ENCODE peak calls at places on chromosome 19, in five cellular contexts. H is amniotic stem cell, N is T-helper 2 cell, J is DMS153, Q is cardiac muscle cell. K is an unnamed sample.

GRCh38 chr19:6556480-6556879 is 25.7 kb downstream of the TNFSF9 start:
- DNase-seq in H (no peak), N (no peak), J (no peak), Q (no peak), K (no peak)

GRCh38 chr19:47155141-47155540 is 24.5 kb downstream of the SAE1 start:
- DNase-seq in H (no peak), N (no peak), J (no peak), Q (no peak), K (no peak)

GRCh38 chr19:480016-480855 is 16.1 kb upstream of the MADCAM1 start:
- DNase-seq in H (no peak), N (no peak), J (no peak), Q (peak; percentile 84), K (peak; percentile 90)

GRCh38 chr19:16258440-16258903 is 60.8 kb downstream of the AP1M1 start:
- DNase-seq in H (no peak), N (no peak), J (no peak), Q (no peak), K (peak; percentile 54)

GRCh38 chr19:54262066-54262465 is 5.0 kb upstream of the LILRB5 start:
- DNase-seq in H (no peak), N (no peak), J (no peak), Q (no peak), K (no peak)

GRCh38 chr19:40596608-40597328 is 4.4 kb upstream of the LTBP4 start:
- DNase-seq in H (no peak), N (no peak), J (no peak), Q (peak; percentile 84), K (peak; percentile 69)

GRCh38 chr19:4909897-4910593 is 744 bp downstream of the UHRF1 start:
- DNase-seq in H (peak; percentile 91), N (peak; percentile 91), J (peak; percentile 85), Q (peak; percentile 96), K (peak; percentile 97)

GRCh38 chr19:38975861-38976271 is 324 bp upstream of the FBXO17 start:
- DNase-seq in H (peak; percentile 28), N (no peak), J (no peak), Q (no peak), K (peak; percentile 32)

GRCh38 chr19:19677579-19677978 is 8.9 kb downstream of the ZNF101 start:
- DNase-seq in H (no peak), N (no peak), J (no peak), Q (no peak), K (peak; percentile 8)

GRCh38 chr19:33064778-33065550 is at the start of gene RHPN2:
- DNase-seq in H (no peak), N (peak; percentile 14), J (no peak), Q (peak; percentile 85), K (peak; percentile 55)

GRCh38 chr19:5718032-5718578 is 1.8 kb downstream of the LONP1 start:
- DNase-seq in H (no peak), N (no peak), J (no peak), Q (no peak), K (no peak)

K was measured in testis.